ENCODE peak calls at places on chromosomes 3 and 15, in eight cellular contexts. G, Q, P, C, E, J, Y and V are unnamed samples.

GRCh38 chr15:66623801-66624453 is 58.1 kb upstream of the LCTL start:
- DNase-seq in Y (no peak), J (no peak), Q (no peak), P (no peak), E (no peak), G (no peak), C (no peak), V (no peak)

GRCh38 chr15:38853608-38854007 is 289.0 kb upstream of the RASGRP1 start:
- DNase-seq in E (no peak), C (peak; percentile 63), P (peak; percentile 20), Q (peak; percentile 80), J (no peak), G (peak; percentile 52), Y (peak; percentile 24), V (no peak)

GRCh38 chr15:57566840-57567239 is 24.9 kb upstream of the MYZAP start:
- DNase-seq in Y (no peak), C (no peak), E (no peak), Q (no peak), P (no peak), J (no peak), G (no peak), V (no peak)

GRCh38 chr3:127213381-127213918 is 20.5 kb downstream of the PRR23E start:
- DNase-seq in Y (no peak), Q (no peak), P (no peak), C (no peak), J (no peak), G (no peak), E (no peak), V (no peak)

GRCh38 chr3:152279474-152279873 is 10.7 kb downstream of the MBNL1 start:
- DNase-seq in G (no peak), E (no peak), Y (no peak), J (no peak), C (no peak), P (no peak), Q (no peak), V (no peak)

GRCh38 chr3:3127432-3128010 is 781 bp downstream of the TRNT1 start:
- DNase-seq in G (peak; percentile 11), P (no peak), Q (peak; percentile 14), E (no peak), C (peak; percentile 16), Y (peak; percentile 5), J (no peak), V (no peak)

GRCh38 chr3:190155752-190156151 is 35.1 kb upstream of the P3H2 start:
- DNase-seq in C (no peak), P (no peak), Y (peak; percentile 99), J (no peak), Q (no peak), E (no peak), G (no peak), V (no peak)

GRCh38 chr3:81823882-81824395 is 62.5 kb upstream of the GBE1 start:
- DNase-seq in Q (peak; percentile 55), C (no peak), P (peak; percentile 12), G (no peak), Y (no peak), E (no peak), J (no peak), V (no peak)

GRCh38 chr15:27670481-27670880 is 428.6 kb downstream of the OCA2 start:
- DNase-seq in Y (no peak), C (no peak), E (no peak), J (no peak), Q (no peak), G (no peak), P (no peak), V (no peak)

GRCh38 chr3:149547413-149547812 is 72.9 kb downstream of the TM4SF4 start:
- DNase-seq in Q (no peak), C (no peak), E (no peak), P (peak; percentile 82), J (peak; percentile 78), Y (no peak), G (peak; percentile 63), V (peak; percentile 82)

GRCh38 chr3:185959609-185960517 is 22.0 kb upstream of the TRA2B start:
- DNase-seq in Q (no peak), G (peak; percentile 89), Y (peak; percentile 74), P (peak; percentile 92), E (no peak), J (no peak), C (no peak), V (no peak)

GRCh38 chr3:149765762-149766334 is 13.6 kb upstream of the COMMD2 start:
- DNase-seq in Y (peak; percentile 21), Q (peak; percentile 55), P (peak; percentile 67), G (peak; percentile 67), E (no peak), C (peak; percentile 27), J (no peak), V (no peak)

GRCh38 chr15:26804063-26804804 is 31.4 kb upstream of the GABRB3 start:
- DNase-seq in Y (no peak), C (peak; percentile 7), Q (peak; percentile 21), E (no peak), G (no peak), P (no peak), J (no peak), V (no peak)

GRCh38 chr3:46852329-46852720 is 10.9 kb downstream of the MYL3 start:
- DNase-seq in G (no peak), Q (no peak), C (no peak), J (peak; percentile 30), Y (no peak), P (no peak), E (no peak), V (no peak)

GRCh38 chr15:95097366-95097765 is 866.0 kb downstream of the MCTP2 start:
- DNase-seq in E (no peak), Y (no peak), Q (no peak), J (no peak), C (no peak), P (no peak), G (no peak), V (no peak)

GRCh38 chr3:61343543-61343942 is 92.3 kb upstream of the FHIT start:
- DNase-seq in E (no peak), Q (no peak), P (no peak), G (no peak), J (no peak), Y (no peak), C (no peak), V (no peak)

GRCh38 chr3:72008226-72008996 is 223.5 kb upstream of the PROK2 start:
- DNase-seq in C (no peak), Q (no peak), J (no peak), Y (peak; percentile 20), G (peak; percentile 41), E (no peak), P (peak; percentile 48), V (no peak)

GRCh38 chr3:49278548-49278947 is 1.5 kb upstream of the C3orf62 start:
- DNase-seq in E (no peak), C (no peak), J (no peak), P (no peak), Y (no peak), G (no peak), Q (no peak), V (no peak)

GRCh38 chr3:25566358-25566920 is 98.3 kb downstream of the TOP2B start:
- DNase-seq in E (no peak), C (peak; percentile 19), G (no peak), J (no peak), Y (no peak), Q (peak; percentile 31), P (no peak), V (no peak)

GRCh38 chr3:16373270-16373785 is 108.3 kb downstream of the OXNAD1 start:
- DNase-seq in C (no peak), E (no peak), G (no peak), Q (no peak), P (no peak), J (no peak), Y (no peak), V (no peak)
- H3K27ac ChIP-seq in C (no peak overlapping the region), E (peak overlapping the region; percentile 66), G (no peak overlapping the region), Q (no peak overlapping the region), P (no peak overlapping the region), J (peak overlapping the region; percentile 85), Y (no peak overlapping the region), V (no peak overlapping the region)

GRCh38 chr3:31743690-31744089 is 211.0 kb downstream of the STT3B start:
- DNase-seq in G (peak; percentile 25), Y (no peak), C (no peak), E (no peak), Q (no peak), J (no peak), P (no peak), V (no peak)

GRCh38 chr3:31752305-31753049 is 219.8 kb downstream of the STT3B start:
- DNase-seq in E (no peak), Y (no peak), P (no peak), J (no peak), G (no peak), C (peak; percentile 6), Q (no peak), V (no peak)

GRCh38 chr3:31753050-31753425 is 220.3 kb downstream of the STT3B start:
- DNase-seq in Q (no peak), P (no peak), C (no peak), G (no peak), Y (no peak), E (no peak), J (no peak), V (no peak)

GRCh38 chr3:31748281-31749245 is 215.8 kb downstream of the STT3B start:
- DNase-seq in P (no peak), Y (no peak), C (no peak), J (no peak), E (no peak), Q (no peak), G (no peak), V (no peak)

DNA sequence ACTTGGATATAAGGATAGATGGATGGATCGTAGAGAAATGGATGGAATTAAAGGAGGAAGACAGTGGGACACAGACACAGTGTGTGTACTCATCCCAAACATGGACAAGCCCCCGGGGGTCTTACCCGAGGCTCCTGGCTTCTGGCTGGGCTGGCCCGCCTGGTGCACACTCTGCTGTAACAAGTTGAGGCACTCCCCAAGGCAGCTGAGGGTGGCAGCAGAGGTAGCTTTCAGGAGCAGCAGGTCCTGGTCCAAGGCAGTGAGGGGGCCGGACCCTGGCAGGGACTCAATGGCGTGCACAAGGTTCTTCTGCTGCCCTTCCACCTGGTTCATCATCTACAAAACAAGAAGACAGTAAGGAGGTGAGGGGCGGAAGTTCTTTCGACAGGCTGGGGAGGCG is 215.1 kb downstream of the STT3B start:
- DNase-seq in G (no peak), Q (no peak), Y (no peak), E (peak; percentile 42), P (no peak), J (no peak), C (no peak), V (no peak)
- TF ChIP-seq CTCF in G (no peak), Q (no peak), Y (no peak), E (no peak), P (no peak), J (no peak), C (no peak), V (no peak)

DNA sequence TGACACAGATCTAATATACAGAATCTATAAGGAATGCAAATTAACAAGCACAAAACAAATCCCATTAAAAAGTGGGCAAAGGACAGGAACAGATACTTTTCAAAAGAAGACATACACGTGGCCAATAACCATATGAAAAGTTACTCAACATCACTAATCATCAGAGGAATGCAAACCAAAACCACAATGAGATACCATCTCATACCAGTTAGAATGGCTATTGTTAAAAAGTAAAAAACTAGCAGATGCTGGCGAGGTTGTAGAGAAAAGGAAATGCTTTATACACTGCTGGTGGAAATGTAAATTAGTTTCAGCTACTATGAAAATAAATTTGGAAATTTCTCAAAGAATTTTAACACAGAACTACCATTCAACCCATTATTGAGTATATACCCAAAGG is 50.7 kb downstream of the ADAMTS17 start:
- DNase-seq in P (no peak), J (no peak), Q (no peak), Y (peak; percentile 78), C (no peak), G (no peak), E (no peak), V (no peak)
- H3K27ac ChIP-seq in P (no peak overlapping the region), J (no peak overlapping the region), Q (no peak overlapping the region), Y (no peak overlapping the region), C (no peak overlapping the region), G (no peak overlapping the region), E (no peak overlapping the region), V (no peak overlapping the region)

GRCh38 chr15:59993950-59994401 is 10.1 kb upstream of the FOXB1 start:
- DNase-seq in J (no peak), P (no peak), E (peak; percentile 54), Y (no peak), G (no peak), C (peak; percentile 77), Q (peak; percentile 88), V (no peak)
- TF ChIP-seq CTCF in J (no peak), P (no peak), E (no peak), Y (no peak), G (no peak), C (peak; percentile 66), Q (peak; percentile 69), V (no peak)